ENCODE peak calls at places on chromosomes 4 and X, in seven cellular contexts. N is psoas muscle, D is HCEC 1CT, X is fibroblast of gingiva, O is neuronal stem cell, L is AG10803, H is NCI-H526. Q is an unnamed sample.

GRCh38 chr4:108709234-108709633 is 53.6 kb downstream of the ETNPPL start:
- DNase-seq in N (no peak), D (no peak), X (no peak), O (no peak), L (no peak), H (no peak), Q (no peak)

GRCh38 chrX:41759817-41760216 is 35.8 kb downstream of the GPR82 start:
- DNase-seq in N (no peak), D (peak; percentile 9), X (peak; percentile 13), O (no peak), L (peak; percentile 30), H (peak; percentile 43), Q (no peak)

GRCh38 chrX:129781134-129782014 is 1.6 kb downstream of the SASH3 start:
- DNase-seq in N (peak; percentile 58), D (no peak), X (no peak), O (no peak), L (no peak), H (no peak), Q (peak; percentile 80)

GRCh38 chr4:134278675-134279074 is 77.1 kb upstream of the PABPC4L start:
- DNase-seq in N (no peak), D (no peak), X (no peak), O (no peak), L (no peak), H (no peak), Q (no peak)

GRCh38 chr4:56410247-56410646 is 23.0 kb upstream of the AASDH start:
- DNase-seq in N (no peak), D (peak; percentile 90), X (peak; percentile 98), O (peak; percentile 85), L (peak; percentile 98), H (peak; percentile 48), Q (no peak)

GRCh38 chr4:185018834-185019450 is 652 bp downstream of the HELT start:
- DNase-seq in N (no peak), D (no peak), X (no peak), O (no peak), L (no peak), H (peak; percentile 62), Q (no peak)

GRCh38 chr4:7137346-7138200 is 54.8 kb upstream of the SORCS2 start:
- DNase-seq in N (no peak), D (no peak), X (no peak), O (no peak), L (no peak), H (peak; percentile 15), Q (no peak)

GRCh38 chrX:7927259-7928167 is at the start of gene PNPLA4:
- DNase-seq in N (peak; percentile 89), D (no peak), X (peak; percentile 64), O (peak; percentile 66), L (peak; percentile 58), H (peak; percentile 91), Q (peak; percentile 80)

GRCh38 chr4:76179398-76180318 is 31.5 kb upstream of the NUP54 start:
- DNase-seq in N (peak; percentile 94), D (peak; percentile 54), X (peak; percentile 67), O (peak; percentile 84), L (peak; percentile 78), H (peak; percentile 78), Q (peak; percentile 78)

GRCh38 chr4:186684889-186685309 is 38.8 kb downstream of the FAT1 start:
- DNase-seq in N (no peak), D (no peak), X (no peak), O (no peak), L (no peak), H (no peak), Q (no peak)

GRCh38 chr4:75513529-75514130 is 573 bp downstream of the RCHY1 start:
- DNase-seq in N (no peak), D (no peak), X (no peak), O (no peak), L (no peak), H (peak; percentile 29), Q (no peak)

GRCh38 chr4:7705062-7705461 is 234.6 kb downstream of the AFAP1 start:
- DNase-seq in N (peak; percentile 82), D (no peak), X (no peak), O (no peak), L (no peak), H (no peak), Q (no peak)

GRCh38 chrX:74551934-74552333 is 62.5 kb downstream of the RLIM start:
- DNase-seq in N (no peak), D (no peak), X (no peak), O (no peak), L (no peak), H (no peak), Q (no peak)

GRCh38 chr4:98603683-98604573 is 54.5 kb downstream of the TSPAN5 start:
- DNase-seq in N (no peak), D (no peak), X (no peak), O (no peak), L (peak; percentile 52), H (no peak), Q (peak; percentile 63)

GRCh38 chr4:112765317-112765989 is 128.5 kb downstream of the LARP7 start:
- DNase-seq in N (no peak), D (peak; percentile 7), X (no peak), O (peak; percentile 32), L (no peak), H (peak; percentile 62), Q (no peak)

GRCh38 chrX:48697182-48697727 is 721 bp downstream of the SUV39H1 start:
- DNase-seq in N (no peak), D (peak; percentile 34), X (no peak), O (no peak), L (no peak), H (peak; percentile 14), Q (no peak)

GRCh38 chr4:23483320-23483958 is 406.4 kb downstream of the PPARGC1A start:
- DNase-seq in N (no peak), D (no peak), X (no peak), O (no peak), L (no peak), H (no peak), Q (no peak)

GRCh38 chrX:140180585-140180984 is 215.3 kb upstream of the CXorf66 start:
- DNase-seq in N (no peak), D (no peak), X (no peak), O (no peak), L (peak; percentile 38), H (no peak), Q (no peak)

GRCh38 chrX:24025741-24026402 is 1.1 kb downstream of the KLHL15 start:
- DNase-seq in N (no peak), D (peak; percentile 55), X (peak; percentile 84), O (no peak), L (peak; percentile 80), H (no peak), Q (no peak)

GRCh38 chrX:129000018-129000417 is 523.3 kb downstream of the SMARCA1 start:
- DNase-seq in N (no peak), D (no peak), X (no peak), O (no peak), L (no peak), H (no peak), Q (no peak)

GRCh38 chr4:37670249-37670648 is 15.9 kb downstream of the RELL1 start:
- DNase-seq in N (no peak), D (no peak), X (no peak), O (no peak), L (no peak), H (no peak), Q (no peak)

GRCh38 chr4:55216871-55217635 is 91.7 kb upstream of the KDR start:
- DNase-seq in N (no peak), D (no peak), X (no peak), O (no peak), L (peak; percentile 11), H (no peak), Q (no peak)

GRCh38 chrX:2177541-2177940 is 323.2 kb downstream of the DHRSX start:
- DNase-seq in N (no peak), D (no peak), X (no peak), O (no peak), L (no peak), H (no peak), Q (no peak)

GRCh38 chr4:7763788-7764187 is 175.9 kb downstream of the AFAP1 start:
- DNase-seq in N (no peak), D (no peak), X (no peak), O (no peak), L (no peak), H (no peak), Q (no peak)

GRCh38 chrX:40470830-40471429 is 109.8 kb upstream of the ATP6AP2 start:
- DNase-seq in N (no peak), D (no peak), X (no peak), O (no peak), L (no peak), H (peak; percentile 43), Q (no peak)

GRCh38 chr4:13355036-13355910 is 128.9 kb downstream of the RAB28 start:
- DNase-seq in N (no peak), D (peak; percentile 19), X (no peak), O (no peak), L (no peak), H (no peak), Q (no peak)

GRCh38 chr4:144223129-144223528 is 82.6 kb upstream of the GYPA start:
- DNase-seq in N (no peak), D (no peak), X (no peak), O (no peak), L (no peak), H (no peak), Q (no peak)

GRCh38 chr4:99825272-99825671 is 8.6 kb downstream of the DAPP1 start:
- DNase-seq in N (no peak), D (no peak), X (no peak), O (no peak), L (no peak), H (no peak), Q (no peak)

GRCh38 chrX:71604141-71604540 is 14.2 kb downstream of the CXCR3 start:
- DNase-seq in N (no peak), D (peak; percentile 2), X (no peak), O (no peak), L (no peak), H (no peak), Q (no peak)

GRCh38 chr4:183353557-183353956 is 31.3 kb upstream of the CLDN24 start:
- DNase-seq in N (no peak), D (no peak), X (no peak), O (no peak), L (no peak), H (no peak), Q (no peak)

GRCh38 chr4:52825311-52826090 is 36.6 kb upstream of the RASL11B start:
- DNase-seq in N (no peak), D (peak; percentile 12), X (no peak), O (no peak), L (no peak), H (no peak), Q (peak; percentile 36)

GRCh38 chr4:152530600-152530999 is 5.3 kb downstream of the FBXW7 start:
- DNase-seq in N (no peak), D (no peak), X (no peak), O (no peak), L (no peak), H (no peak), Q (no peak)

GRCh38 chr4:39469429-39470077 is 10.7 kb downstream of the LIAS start:
- DNase-seq in N (no peak), D (peak; percentile 73), X (peak; percentile 85), O (peak; percentile 43), L (peak; percentile 87), H (peak; percentile 82), Q (no peak)

GRCh38 chr4:150056569-150056968 is 21.7 kb upstream of the DCLK2 start:
- DNase-seq in N (no peak), D (peak; percentile 52), X (peak; percentile 71), O (no peak), L (peak; percentile 64), H (no peak), Q (no peak)

GRCh38 chr4:17027495-17027894 is 129.1 kb upstream of the LDB2 start:
- DNase-seq in N (no peak), D (peak; percentile 95), X (peak; percentile 81), O (no peak), L (peak; percentile 95), H (no peak), Q (no peak)

GRCh38 chr4:16259531-16260246 is 33.4 kb upstream of the TAPT1 start:
- DNase-seq in N (no peak), D (no peak), X (no peak), O (no peak), L (peak; percentile 28), H (no peak), Q (peak; percentile 59)

Q was measured in stimulated activated effector memory CD8-positive, alpha-beta T cell treated with anti-CD3 and anti-CD28 coated beads, Interleukin-12 subunit alpha, Interleukin-12 subunit beta, amount 100 ng/mL, for 72 hours.